ENCODE peak calls at places on chromosomes 1 and 21, in four cellular contexts. X is neuronal stem cell, Y is hepatocyte, D is uterus. S is an unnamed sample.

GRCh38 chr1:90836345-90836679 is 119.2 kb upstream of the BARHL2 start:
- DNase-seq in X (no peak), Y (no peak), D (peak), S (no peak)

GRCh38 chr1:70504821-70505193 is 93.7 kb downstream of the CTH start:
- DNase-seq in X (no peak), Y (peak), D (peak), S (no peak)

GRCh38 chr1:8517579-8518489 is 199.9 kb downstream of the SLC45A1 start:
- DNase-seq in X (no peak), Y (no peak), D (no peak), S (no peak)

GRCh38 chr1:41371630-41372599 is 10.7 kb downstream of the FOXO6 start:
- DNase-seq in X (no peak), Y (no peak), D (no peak), S (no peak)

GRCh38 chr1:112358061-112358770 is 37.8 kb upstream of the CTTNBP2NL start:
- DNase-seq in X (no peak), Y (no peak), D (no peak), S (no peak)

GRCh38 chr1:43774359-43774758 is 67.0 kb downstream of the ST3GAL3 start:
- DNase-seq in X (no peak), Y (no peak), D (peak), S (no peak)

GRCh38 chr21:45140346-45140940 is 66.1 kb downstream of the ADARB1 start:
- DNase-seq in X (peak), Y (peak), D (peak), S (peak)

GRCh38 chr21:39137248-39138186 is 45.7 kb downstream of the PSMG1 start:
- DNase-seq in X (no peak), Y (peak), D (peak), S (no peak)

GRCh38 chr1:235423214-235423652 is 56.0 kb downstream of the TBCE start:
- DNase-seq in X (no peak), Y (no peak), D (no peak), S (no peak)

GRCh38 chr1:11229178-11229577 is 33.2 kb downstream of the MTOR start:
- DNase-seq in X (no peak), Y (no peak), D (no peak), S (no peak)

GRCh38 chr1:227557962-227558806 is 5.2 kb upstream of the ZNF678 start:
- DNase-seq in X (no peak), Y (no peak), D (no peak), S (no peak)

GRCh38 chr1:59044535-59045121 is 252.3 kb upstream of the FGGY start:
- DNase-seq in X (no peak), Y (no peak), D (no peak), S (no peak)

GRCh38 chr1:3112526-3112925 is 43.5 kb downstream of the PRDM16 start:
- DNase-seq in X (no peak), Y (no peak), D (no peak), S (no peak)

GRCh38 chr1:54796902-54797301 is 4.2 kb downstream of the TTC22 start:
- DNase-seq in X (no peak), Y (no peak), D (no peak), S (no peak)

GRCh38 chr1:21546122-21546825 is 37.1 kb downstream of the ALPL start:
- DNase-seq in X (no peak), Y (no peak), D (no peak), S (no peak)

GRCh38 chr1:182602945-182603645 is 1.1 kb downstream of the RGS16 start:
- DNase-seq in X (no peak), Y (no peak), D (no peak), S (no peak)

GRCh38 chr1:241706967-241707366 is 54.9 kb downstream of the WDR64 start:
- DNase-seq in X (no peak), Y (no peak), D (no peak), S (peak)

GRCh38 chr1:107526524-107527198 is 385.8 kb downstream of the NTNG1 start:
- DNase-seq in X (no peak), Y (peak), D (no peak), S (no peak)

GRCh38 chr1:169779970-169780369 is 14.7 kb downstream of the METTL18 start:
- DNase-seq in X (no peak), Y (no peak), D (no peak), S (no peak)

GRCh38 chr21:16002872-16003466 is 273.2 kb downstream of the USP25 start:
- DNase-seq in X (no peak), Y (no peak), D (no peak), S (no peak)

GRCh38 chr21:35217504-35218060 is 168.5 kb upstream of the RUNX1 start:
- DNase-seq in X (no peak), Y (peak), D (no peak), S (peak)

DNA sequence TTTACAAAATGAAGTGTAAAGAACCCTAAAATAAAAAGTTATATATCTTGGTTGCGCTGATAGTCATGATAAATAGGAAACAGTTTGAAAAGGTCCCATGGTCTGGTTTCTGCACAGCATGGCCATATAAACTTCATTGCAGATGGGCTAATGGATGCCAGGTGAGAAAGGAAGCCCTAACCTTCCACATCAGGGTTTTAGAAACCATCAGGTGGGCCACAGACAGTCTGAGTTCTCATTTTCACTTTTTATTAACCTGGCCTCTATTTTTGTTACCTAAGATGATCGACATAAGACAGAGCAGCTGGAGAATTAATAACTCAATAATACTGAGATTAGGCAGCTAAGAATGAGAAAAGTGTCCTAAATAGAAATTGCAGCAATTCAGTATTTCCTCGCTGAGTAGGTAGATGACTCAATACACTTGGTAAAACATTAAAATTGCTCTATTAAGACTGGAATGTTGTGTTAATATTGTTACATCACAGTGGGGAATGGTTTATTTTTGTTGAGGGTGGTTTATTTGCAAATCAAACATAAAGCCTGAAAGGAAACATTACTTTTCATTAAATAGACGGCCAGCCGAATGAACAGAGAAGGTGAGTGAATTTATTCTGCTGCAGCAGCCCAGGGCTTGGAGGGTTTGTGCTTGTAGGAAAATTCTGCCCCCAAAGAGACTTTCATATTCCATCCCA is 21.1 kb downstream of the C1orf21 start:
- DNase-seq in X (no peak), Y (no peak), D (no peak), S (no peak)
- H3K27ac ChIP-seq in X (peak), Y (peak), D (peak), S (peak)

DNA sequence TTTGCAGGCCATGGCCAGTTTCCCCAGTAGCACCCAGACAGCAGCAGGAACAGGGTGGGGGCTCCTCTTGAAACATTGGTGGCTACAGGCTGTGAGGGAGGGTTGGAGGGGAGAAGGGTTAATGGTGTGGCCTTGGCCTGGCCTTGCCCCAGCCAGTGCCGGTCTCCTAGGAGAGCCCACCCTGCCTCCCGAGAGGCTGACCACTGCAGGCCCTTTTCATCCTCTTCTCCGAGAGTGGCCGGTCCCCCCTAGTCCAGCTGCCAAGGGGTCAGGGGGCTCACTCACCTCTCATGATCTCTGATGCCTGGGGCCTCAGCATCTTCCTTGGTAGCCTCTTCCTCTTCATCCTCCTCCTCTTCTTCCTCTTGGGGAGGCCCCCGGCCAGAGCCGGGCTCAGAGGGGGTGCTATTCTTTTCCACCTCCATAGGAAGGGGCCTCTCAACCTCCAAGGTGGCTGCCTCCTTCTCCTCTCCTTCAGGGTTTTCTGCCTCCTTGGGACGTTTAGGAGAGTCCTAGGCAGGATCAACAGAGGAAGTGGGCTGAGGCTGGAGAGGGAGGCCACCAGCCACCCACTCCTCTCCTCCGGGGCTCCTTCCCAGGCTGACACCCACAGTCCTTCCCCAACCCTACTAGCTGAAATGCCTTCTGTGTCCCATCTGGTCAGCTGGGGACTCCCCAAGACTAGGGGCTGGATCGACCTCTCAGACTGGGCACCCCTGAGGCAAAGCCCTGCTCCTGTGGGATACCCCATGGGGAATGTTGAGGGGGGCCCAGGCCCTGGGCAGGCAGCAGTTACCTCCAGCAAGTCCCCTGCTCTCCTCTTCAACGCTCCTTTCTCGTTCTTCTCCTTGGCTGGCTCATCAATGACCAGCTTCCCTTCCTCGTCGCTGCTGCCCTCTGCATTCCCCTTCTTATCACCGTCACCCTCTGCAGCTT is 2.7 kb upstream of the MRPL24 start:
- DNase-seq in X (no peak), Y (no peak), D (no peak), S (no peak)
- H3K27ac ChIP-seq in X (no peak), Y (no peak), D (no peak), S (peak)

GRCh38 chr1:147316968-147317367 is 74.5 kb downstream of the CHD1L start:
- DNase-seq in X (no peak), Y (no peak), D (no peak), S (no peak)
- H3K27ac ChIP-seq in X (no peak), Y (no peak), D (no peak), S (no peak)

GRCh38 chr1:64312431-64312830 is 109.0 kb downstream of the UBE2U start:
- DNase-seq in X (no peak), Y (no peak), D (no peak), S (no peak)
- H3K27ac ChIP-seq in X (no peak), Y (no peak), D (no peak), S (no peak)

DNA sequence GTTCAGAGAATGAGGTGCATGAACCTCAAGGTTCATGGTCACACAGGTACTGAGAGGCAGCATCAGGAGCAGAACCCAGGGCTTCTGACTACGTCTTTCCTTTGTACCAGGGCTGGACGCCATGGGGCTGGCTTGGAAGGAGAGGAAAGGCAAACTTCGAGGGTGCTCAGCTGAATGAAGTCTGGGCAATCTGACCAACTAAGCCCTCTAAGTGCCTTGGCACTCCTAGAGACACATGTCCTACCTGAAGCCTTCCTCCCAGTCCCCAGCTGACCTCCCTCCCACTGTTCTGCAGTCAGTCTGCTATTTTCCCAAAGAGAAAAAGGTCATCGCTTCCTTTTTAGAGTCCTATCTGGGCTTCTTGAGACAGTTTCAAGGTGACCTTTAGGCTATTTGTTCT is 5.2 kb downstream of the SLC9A1 start:
- DNase-seq in X (no peak), Y (no peak), D (no peak), S (no peak)
- H3K27ac ChIP-seq in X (no peak), Y (no peak), D (peak), S (no peak)

DNA sequence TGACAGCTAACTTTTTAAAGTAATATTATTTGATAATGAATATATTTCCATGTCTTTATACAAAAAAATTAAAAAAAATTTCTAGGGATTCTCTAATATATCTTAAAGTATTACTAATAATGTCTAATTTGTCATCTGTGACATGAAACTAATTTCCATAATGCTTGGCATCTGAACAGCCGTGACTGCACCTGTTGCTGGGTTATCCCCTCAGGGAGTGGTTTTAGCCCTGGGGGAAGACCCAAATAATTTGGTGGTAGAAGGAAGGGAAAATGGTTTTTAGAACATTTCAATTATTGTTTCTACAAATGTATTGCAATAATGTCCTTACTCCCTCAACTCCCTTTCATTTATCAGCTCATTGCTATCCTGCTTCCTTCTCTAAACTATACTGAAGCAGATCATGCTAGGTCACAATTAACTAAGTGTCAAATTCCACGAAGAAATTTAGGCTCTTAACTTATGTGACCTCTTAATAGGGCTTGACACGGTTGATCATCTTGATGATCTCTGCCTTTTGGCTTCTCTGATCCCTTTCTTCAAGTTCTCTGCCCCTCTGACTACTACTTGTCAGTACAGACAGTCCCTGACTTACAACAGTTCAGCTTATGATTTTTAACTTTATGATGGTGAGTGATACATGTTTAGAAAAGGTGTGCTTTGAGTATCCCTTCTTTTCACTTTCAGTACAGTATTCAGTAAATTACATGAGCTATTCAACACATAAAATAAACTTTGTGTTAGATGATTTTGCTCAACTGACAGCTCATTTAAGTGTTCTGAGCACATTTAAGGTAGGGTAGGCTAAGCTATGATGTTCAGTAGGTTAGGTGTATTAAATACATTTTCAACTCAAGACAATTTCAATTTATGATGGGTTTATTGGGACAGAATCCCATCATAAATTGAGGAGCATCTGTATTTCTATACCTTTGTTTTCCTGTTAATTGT is 26.4 kb upstream of the DPH5 start:
- DNase-seq in X (no peak), Y (no peak), D (no peak), S (no peak)
- H3K27ac ChIP-seq in X (no peak), Y (no peak), D (no peak), S (no peak)

DNA sequence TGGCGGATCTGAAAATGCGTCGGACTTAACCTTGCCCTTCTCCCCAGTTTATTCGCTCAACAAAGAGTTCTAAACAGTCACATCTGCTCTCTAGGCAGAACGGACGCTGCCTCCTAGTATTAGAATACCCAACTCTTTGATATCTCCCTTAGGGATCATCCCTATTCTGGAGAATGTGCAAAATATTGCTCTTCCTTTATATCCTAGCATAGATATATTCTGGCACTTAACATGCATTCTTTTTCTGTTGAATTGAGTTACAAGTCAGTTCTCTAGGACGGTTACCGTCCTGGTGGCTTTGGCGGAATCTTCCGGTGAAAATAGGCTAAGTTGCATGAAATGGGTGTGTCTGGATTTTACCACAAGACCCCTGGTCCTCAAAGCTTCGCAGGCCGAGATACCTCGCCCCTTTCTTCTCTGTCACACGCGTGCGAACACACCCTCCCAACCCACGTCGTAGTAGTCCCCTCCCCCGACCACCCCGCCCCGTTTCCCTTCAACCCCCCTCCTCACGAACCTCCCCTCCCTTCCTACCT is 494 bp upstream of the DNAJC6 start:
- DNase-seq in X (no peak), Y (no peak), D (no peak), S (no peak)
- H3K27ac ChIP-seq in X (no peak), Y (no peak), D (no peak), S (no peak)

GRCh38 chr21:43733529-43734071 is 14.7 kb downstream of the PDXK start:
- DNase-seq in X (no peak), Y (no peak), D (no peak), S (no peak)
- H3K27ac ChIP-seq in X (no peak), Y (peak), D (peak), S (peak)

DNA sequence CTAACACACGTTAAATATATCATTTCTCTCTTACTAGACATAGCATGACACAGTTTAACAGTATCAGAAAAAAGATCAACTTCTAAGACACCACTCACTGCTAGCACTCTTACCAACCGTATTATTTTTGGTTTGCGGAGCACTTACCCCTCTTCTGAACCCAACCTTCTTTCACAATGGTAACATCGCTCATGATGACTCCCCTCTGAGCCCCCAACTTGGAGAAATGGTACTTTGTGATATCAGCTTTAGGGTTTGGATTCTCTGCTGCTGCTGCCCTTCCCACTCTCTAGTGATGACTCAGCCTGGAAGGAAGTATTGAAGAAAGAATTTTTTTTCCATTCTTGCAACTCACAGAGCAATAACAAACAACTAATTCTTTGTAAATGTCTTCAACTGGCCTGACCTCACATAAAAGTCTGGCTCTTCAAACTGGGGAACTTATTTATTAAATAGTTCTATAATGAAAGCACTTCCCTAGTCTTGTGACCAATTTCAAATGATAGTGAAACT is 7.0 kb downstream of the AKT3 start:
- DNase-seq in X (no peak), Y (peak), D (no peak), S (no peak)
- H3K27ac ChIP-seq in X (peak), Y (peak), D (peak), S (peak)

GRCh38 chr1:20227704-20228103 is 41.4 kb upstream of the PLA2G2C start:
- DNase-seq in X (no peak), Y (no peak), D (no peak), S (no peak)

GRCh38 chr1:20223106-20223505 is 36.8 kb upstream of the PLA2G2C start:
- DNase-seq in X (no peak), Y (no peak), D (no peak), S (no peak)

GRCh38 chr1:20219991-20220390 is 33.7 kb upstream of the PLA2G2C start:
- DNase-seq in X (no peak), Y (no peak), D (no peak), S (no peak)

GRCh38 chr1:20228314-20228713 is 42.0 kb upstream of the PLA2G2C start:
- DNase-seq in X (no peak), Y (no peak), D (no peak), S (no peak)

GRCh38 chr1:20223659-20224058 is 37.3 kb upstream of the PLA2G2C start:
- DNase-seq in X (no peak), Y (no peak), D (no peak), S (no peak)
- H3K27ac ChIP-seq in X (no peak), Y (no peak), D (no peak), S (no peak)

S was measured in epithelial cell of prostate.